ENCODE peak calls at places on chromosomes 6 and 20, in nine cellular contexts. F is GM23248, U is GM23338, Z is HCT116, G is PC-3, X is SK-N-SH, A is neural progenitor cell, W is MM.1S, M is hepatocyte. I is an unnamed sample.
A peak's percentile ranks its signal among the peaks of the same experiment; 100 is the strongest.

GRCh38 chr20:60729119-60729900 is 522.8 kb upstream of the CDH4 start:
- DNase-seq in X (no peak), Z (no peak), G (no peak), U (peak; percentile 46), M (no peak), A (peak; percentile 10), W (no peak), F (no peak), I (no peak)

GRCh38 chr6:166501246-166501645 is 85.2 kb downstream of the RAMACL start:
- DNase-seq in X (no peak), A (no peak), Z (no peak), F (no peak), G (no peak), W (no peak), M (no peak), U (no peak), I (no peak)

GRCh38 chr20:24763386-24764026 is 185.6 kb upstream of the CST7 start:
- DNase-seq in M (no peak), W (no peak), F (no peak), A (no peak), G (no peak), Z (no peak), X (no peak), U (no peak), I (no peak)

GRCh38 chr6:106170030-106170791 is 84.1 kb downstream of the PRDM1 start:
- DNase-seq in G (no peak), Z (no peak), M (no peak), U (no peak), F (no peak), A (no peak), X (no peak), W (no peak), I (no peak)

GRCh38 chr6:38567436-38567835 is 72.3 kb downstream of the BTBD9 start:
- DNase-seq in M (peak; percentile 55), Z (peak; percentile 21), F (peak; percentile 87), G (peak; percentile 84), U (no peak), W (no peak), A (no peak), X (peak; percentile 60), I (no peak)

GRCh38 chr6:87210979-87211378 is 55.6 kb downstream of the ZNF292 start:
- DNase-seq in G (no peak), A (no peak), Z (no peak), X (no peak), U (no peak), M (no peak), F (peak; percentile 4), W (no peak), I (no peak)

GRCh38 chr20:57220187-57221165 is 46.0 kb downstream of the BMP7 start:
- DNase-seq in X (peak; percentile 77), U (no peak), A (no peak), F (peak; percentile 44), W (no peak), M (no peak), G (no peak), Z (no peak), I (no peak)

GRCh38 chr6:122984393-122984792 is 11.6 kb upstream of the CLVS2 start:
- DNase-seq in Z (no peak), U (no peak), X (no peak), M (no peak), F (no peak), G (no peak), A (no peak), W (no peak), I (no peak)

GRCh38 chr6:113774122-113774835 is 82.9 kb upstream of the MARCKS start:
- DNase-seq in U (peak; percentile 13), G (no peak), A (no peak), X (no peak), Z (peak; percentile 8), F (peak; percentile 68), W (no peak), M (peak; percentile 13), I (no peak)

DNA sequence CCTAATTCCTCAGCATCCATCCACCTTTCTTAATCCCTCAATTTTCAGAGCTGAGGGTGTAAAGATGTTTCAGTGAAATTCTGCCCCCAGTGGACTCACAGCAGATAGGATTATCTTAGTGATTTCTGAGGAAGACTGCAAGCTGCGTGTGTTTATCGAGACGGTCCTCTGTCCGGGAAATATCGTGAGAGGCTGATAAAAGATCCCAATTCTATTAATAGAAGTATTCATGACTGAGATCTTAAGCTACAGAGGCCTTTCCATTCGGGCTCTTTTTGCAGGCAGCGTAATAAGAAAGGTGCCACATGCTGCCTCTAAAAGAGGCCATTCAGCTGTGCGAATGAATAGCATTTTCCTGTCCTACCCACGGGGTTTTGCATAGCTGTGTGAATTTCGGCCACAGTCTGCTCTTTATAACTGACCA is 209.0 kb downstream of the ARHGAP18 start:
- DNase-seq in U (peak; percentile 59), F (peak; percentile 29), Z (peak; percentile 61), M (no peak), W (no peak), X (peak; percentile 1), G (peak; percentile 49), A (peak; percentile 25), I (peak; percentile 14)
- TF ChIP-seq EZH2phosphoT487 in U (no peak), F (no peak), Z (no peak), M (no peak), W (no peak), X (no peak), G (no peak), A (no peak), I (no peak)

GRCh38 chr6:24778878-24779277 is 4.1 kb downstream of the GMNN start:
- DNase-seq in G (no peak), Z (no peak), F (no peak), W (no peak), M (no peak), A (no peak), U (no peak), X (no peak), I (no peak)

GRCh38 chr6:24778121-24778520 is 3.4 kb downstream of the GMNN start:
- DNase-seq in X (no peak), F (no peak), Z (no peak), G (no peak), M (no peak), A (peak; percentile 10), W (no peak), U (no peak), I (no peak)

GRCh38 chr6:24779416-24779815 is 4.7 kb downstream of the GMNN start:
- DNase-seq in W (no peak), G (peak; percentile 31), F (no peak), A (no peak), Z (no peak), X (no peak), U (no peak), M (peak; percentile 30), I (no peak)

GRCh38 chr6:24777227-24777626 is 2.5 kb downstream of the GMNN start:
- DNase-seq in F (peak; percentile 60), U (no peak), W (no peak), Z (no peak), X (no peak), G (no peak), A (no peak), M (no peak), I (no peak)

GRCh38 chr6:24780206-24780605 is 5.5 kb downstream of the GMNN start:
- DNase-seq in X (no peak), M (no peak), F (peak; percentile 25), G (no peak), Z (no peak), W (no peak), A (no peak), U (no peak), I (no peak)
- H3K4me2 ChIP-seq in X (no peak overlapping the region), M (peak overlapping the region; percentile 79), F (no peak overlapping the region), G (peak overlapping the region; percentile 1), Z (no peak overlapping the region), W (no peak overlapping the region), A (no peak overlapping the region), U (no peak overlapping the region), I (peak overlapping the region; percentile 99)

DNA sequence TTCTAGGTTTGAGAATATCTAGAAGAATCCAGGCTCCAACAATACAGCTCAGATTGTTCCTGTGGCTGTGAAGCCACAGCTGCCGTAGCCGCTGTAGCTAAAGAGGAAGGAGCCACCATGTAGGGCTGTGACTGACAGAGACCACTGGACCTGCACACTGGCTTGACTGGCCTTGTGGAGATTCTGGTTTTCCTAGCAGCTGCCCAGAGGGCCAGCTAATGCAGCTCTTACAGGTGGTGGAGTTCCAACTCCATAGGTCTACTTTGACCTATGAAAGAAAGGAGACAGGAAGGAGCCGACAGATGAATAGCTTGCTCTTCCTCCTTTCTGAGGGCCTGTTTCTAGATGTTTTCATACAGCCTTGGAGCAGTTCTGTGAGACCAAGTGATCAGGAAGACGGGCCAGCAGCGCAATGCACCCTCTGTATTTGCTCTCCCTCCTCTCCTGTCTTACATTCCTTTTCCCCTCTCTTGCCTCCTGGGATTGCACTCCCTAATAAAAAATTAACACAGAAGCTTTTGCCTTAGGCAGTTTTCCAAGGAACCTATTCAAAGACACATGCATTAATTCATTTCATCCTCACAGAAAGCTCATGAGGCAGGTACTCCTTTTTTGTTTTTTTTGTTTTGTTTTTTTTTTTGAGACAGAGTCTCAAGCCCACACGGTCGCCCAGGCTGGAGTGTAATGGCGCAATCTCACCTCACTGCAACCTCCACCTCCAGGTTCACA is 51.8 kb upstream of the MYB start:
- DNase-seq in A (no peak), G (no peak), F (no peak), M (no peak), U (no peak), W (no peak), Z (no peak), X (no peak), I (no peak)
- H3K4me3 ChIP-seq in A (no peak overlapping the region), G (no peak overlapping the region), F (no peak overlapping the region), M (no peak overlapping the region), U (no peak overlapping the region), W (no peak overlapping the region), Z (no peak overlapping the region), X (no peak overlapping the region), I (no peak overlapping the region)

GRCh38 chr20:45450097-45450818 is 19.3 kb upstream of the WFDC2 start:
- DNase-seq in A (peak; percentile 70), G (peak; percentile 77), M (peak; percentile 76), U (peak; percentile 91), W (peak; percentile 44), Z (peak; percentile 31), X (peak; percentile 41), F (peak; percentile 80), I (peak; percentile 79)

GRCh38 chr20:45448250-45448649 is 21.3 kb upstream of the WFDC2 start:
- DNase-seq in A (no peak), G (peak; percentile 54), X (no peak), M (no peak), F (no peak), U (no peak), Z (no peak), W (no peak), I (no peak)

GRCh38 chr20:45449528-45449927 is 20.0 kb upstream of the WFDC2 start:
- DNase-seq in X (no peak), F (no peak), W (no peak), Z (no peak), A (no peak), M (no peak), G (no peak), U (peak; percentile 22), I (no peak)

GRCh38 chr20:45452772-45453171 is 16.8 kb upstream of the WFDC2 start:
- DNase-seq in U (no peak), M (no peak), G (no peak), A (no peak), X (no peak), F (no peak), Z (no peak), W (no peak), I (no peak)

GRCh38 chr20:45452238-45452637 is 17.3 kb upstream of the WFDC2 start:
- DNase-seq in W (no peak), X (no peak), A (no peak), U (no peak), F (no peak), M (no peak), Z (no peak), G (no peak), I (no peak)
- TF ChIP-seq EZH2phosphoT487 in W (no peak), X (no peak), A (no peak), U (no peak), F (no peak), M (no peak), Z (no peak), G (no peak), I (no peak)

I was measured in OCI-LY7.